ENCODE peak calls at places on chromosomes 5 and 9, in seven cellular contexts. P is dorsolateral prefrontal cortex, U is upper lobe of left lung, X is tibial artery, G is lung, S is Panc1, Z is HCT116. C is an unnamed sample.

GRCh38 chr5:4245076-4245475 is 649.4 kb downstream of the IRX1 start:
- DNase-seq in P (no peak), U (no peak), X (no peak), G (no peak), S (no peak), Z (no peak), C (no peak)

GRCh38 chr5:53087596-53087995 is 22.0 kb downstream of the MOCS2 start:
- DNase-seq in P (peak; percentile 69), U (no peak), X (no peak), G (no peak), S (no peak), Z (no peak), C (no peak)

GRCh38 chr5:51383494-51384081 is 340 bp downstream of the ISL1 start:
- DNase-seq in P (no peak), U (no peak), X (no peak), G (no peak), S (no peak), Z (no peak), C (no peak)

GRCh38 chr5:77987331-77987730 is 211.2 kb upstream of the TBCA start:
- DNase-seq in P (peak; percentile 67), U (no peak), X (no peak), G (no peak), S (no peak), Z (no peak), C (no peak)

GRCh38 chr5:78586251-78586650 is 62.3 kb downstream of the LHFPL2 start:
- DNase-seq in P (peak; percentile 86), U (peak; percentile 61), X (no peak), G (no peak), S (no peak), Z (no peak), C (peak; percentile 96)

GRCh38 chr5:169826618-169827017 is 153.7 kb downstream of the INSYN2B start:
- DNase-seq in P (no peak), U (no peak), X (no peak), G (no peak), S (no peak), Z (no peak), C (no peak)

GRCh38 chr5:169801781-169802180 is 164.7 kb downstream of the DOCK2 start:
- DNase-seq in P (no peak), U (no peak), X (no peak), G (no peak), S (no peak), Z (no peak), C (no peak)

GRCh38 chr9:16591092-16591491 is 279.4 kb downstream of the BNC2 start:
- DNase-seq in P (no peak), U (no peak), X (no peak), G (no peak), S (no peak), Z (no peak), C (no peak)

GRCh38 chr9:98607787-98608186 is 100.9 kb downstream of the GABBR2 start:
- DNase-seq in P (no peak), U (no peak), X (no peak), G (no peak), S (no peak), Z (no peak), C (peak; percentile 74)

DNA sequence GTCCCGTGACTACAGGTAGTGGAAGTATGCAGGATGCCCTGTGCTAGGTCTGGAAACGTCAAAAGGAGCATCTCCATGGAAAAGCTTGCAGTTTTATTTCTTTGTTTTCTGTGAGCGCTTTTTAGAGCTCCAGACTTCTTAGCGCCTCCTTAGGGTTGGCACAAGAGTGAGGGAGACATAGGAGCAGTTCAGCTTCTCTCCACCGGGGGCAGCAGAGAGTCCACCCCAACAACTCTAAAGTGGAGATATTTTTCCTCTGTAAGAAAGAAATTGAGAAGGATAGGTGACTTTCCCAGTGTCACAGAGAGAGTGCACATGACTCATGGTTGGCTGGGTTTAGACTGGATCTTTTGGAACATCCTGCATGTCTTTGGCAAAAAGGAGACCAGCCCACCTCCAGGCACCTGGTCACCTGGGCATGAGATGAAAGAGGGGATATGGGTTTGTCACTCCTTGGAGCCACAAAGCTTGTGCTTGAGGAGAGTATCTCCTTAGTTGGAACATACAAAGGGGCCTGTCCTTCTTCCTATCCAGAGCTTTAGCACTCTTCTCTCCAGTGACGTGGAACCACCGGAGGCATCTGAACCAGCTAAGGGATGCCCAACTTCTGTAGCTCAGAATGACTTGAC is 637.7 kb downstream of the SEMA5A start:
- DNase-seq in P (no peak), U (no peak), X (no peak), G (no peak), S (peak; percentile 35), Z (no peak), C (no peak)
- H3K27ac ChIP-seq in P (no peak overlapping the region), U (no peak overlapping the region), X (no peak overlapping the region), G (no peak overlapping the region), S (no peak overlapping the region), Z (no peak overlapping the region), C (peak overlapping the region; percentile 59)

DNA sequence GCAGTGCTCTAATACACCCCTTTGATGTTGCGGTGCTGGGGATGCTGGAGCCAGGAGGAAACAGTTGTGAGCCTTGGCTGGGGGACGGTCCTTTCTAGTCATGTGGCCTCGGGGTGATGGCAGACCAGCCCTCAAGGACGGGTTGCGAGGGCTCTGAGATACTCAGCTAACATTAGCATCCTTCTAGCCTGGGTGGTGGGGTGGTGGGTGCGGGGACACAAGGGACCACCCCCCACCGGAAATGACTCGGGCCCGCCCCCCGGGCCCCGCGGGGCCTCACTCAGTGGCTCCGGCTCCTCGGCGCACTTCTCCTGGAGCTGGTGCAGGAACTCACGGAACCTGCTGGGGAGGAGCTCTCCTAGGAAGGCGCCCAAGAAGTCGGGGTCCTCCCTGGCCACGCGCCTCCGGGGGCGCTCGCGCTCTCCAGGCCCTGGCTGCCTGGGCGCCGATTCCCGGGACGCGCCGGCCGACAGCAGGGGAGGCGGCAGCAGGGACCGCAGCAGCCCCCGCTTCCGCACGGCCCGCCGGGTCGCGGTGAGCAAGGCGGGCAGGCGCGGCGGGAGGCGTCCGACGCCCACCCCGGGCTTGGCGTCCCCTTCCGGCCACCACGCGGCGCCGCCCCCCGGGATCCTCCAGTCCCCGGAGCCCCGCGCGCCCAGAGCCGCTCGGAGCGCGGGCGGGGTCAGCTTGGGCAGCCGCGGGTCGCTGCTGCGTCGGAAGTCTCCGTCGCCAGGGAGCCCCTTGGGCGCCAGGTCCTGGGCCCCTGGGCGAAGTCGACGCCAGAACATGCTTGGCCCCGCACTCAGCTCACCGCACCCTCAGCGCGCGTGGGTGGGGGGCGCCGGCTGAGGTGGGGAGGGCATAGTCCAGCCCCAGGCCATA is 873 bp downstream of the C9orf50 start:
- DNase-seq in P (no peak), U (no peak), X (no peak), G (no peak), S (no peak), Z (no peak), C (no peak)
- TF ChIP-seq CTCF in P (no peak), U (peak; percentile 36), X (no peak), G (no peak), S (no peak), Z (no peak), C (peak; percentile 30)

GRCh38 chr9:122220673-122221222 is 8.0 kb downstream of the LHX6 start:
- DNase-seq in P (no peak), U (no peak), X (no peak), G (no peak), S (no peak), Z (no peak), C (no peak)

GRCh38 chr9:122218885-122219855 is 9.6 kb downstream of the LHX6 start:
- DNase-seq in P (no peak), U (no peak), X (no peak), G (no peak), S (no peak), Z (no peak), C (no peak)

GRCh38 chr9:122221223-122221811 is 7.4 kb downstream of the LHX6 start:
- DNase-seq in P (no peak), U (no peak), X (no peak), G (no peak), S (no peak), Z (no peak), C (no peak)

GRCh38 chr9:122218070-122218884 is 10.5 kb downstream of the LHX6 start:
- DNase-seq in P (no peak), U (no peak), X (no peak), G (no peak), S (no peak), Z (no peak), C (no peak)

DNA sequence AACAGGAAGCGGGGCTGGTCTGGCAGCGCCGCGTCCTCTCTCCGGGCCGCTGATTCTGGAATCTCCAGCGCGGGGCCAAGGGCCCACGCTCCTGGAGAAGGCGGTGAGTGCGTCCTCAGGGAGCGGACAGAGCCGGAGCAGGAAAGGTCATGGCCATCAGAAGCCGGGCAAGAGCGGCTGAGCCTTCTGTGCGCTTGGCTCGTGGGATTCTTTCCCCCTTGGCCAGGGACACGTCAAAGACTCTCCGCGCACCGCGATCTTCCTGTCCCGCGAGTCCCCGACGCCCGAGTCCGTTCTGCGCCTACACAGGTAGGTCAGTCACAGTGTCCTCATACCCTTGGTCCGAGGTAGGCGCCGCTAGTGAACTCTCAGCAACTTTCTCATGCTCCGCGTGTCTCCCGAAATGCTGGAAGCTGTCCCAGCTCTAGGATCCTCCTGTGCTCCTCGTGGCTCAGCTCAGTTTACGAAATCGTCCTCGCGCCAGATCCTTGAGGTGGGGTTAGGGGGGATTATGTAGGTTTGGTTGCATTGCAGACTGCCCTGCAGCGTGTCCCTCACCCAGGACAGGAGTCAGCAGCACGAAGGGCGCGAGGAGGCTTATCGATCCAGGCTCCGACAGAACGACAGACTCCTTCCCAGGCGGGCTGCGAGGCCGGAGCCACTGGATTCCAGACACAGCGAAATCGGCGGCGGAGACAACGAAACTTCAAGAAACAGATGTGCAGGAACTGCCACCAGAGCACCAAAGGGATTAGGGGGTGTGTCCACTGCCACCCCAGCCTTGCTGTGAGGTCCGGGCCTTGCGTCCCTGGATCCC is 8.7 kb downstream of the LHX6 start:
- DNase-seq in P (no peak), U (no peak), X (no peak), G (no peak), S (no peak), Z (no peak), C (no peak)
- H3K27me3 ChIP-seq in P (peaks cover 100% of the 10 kb centered on the region), U (peaks cover 23% of the 10 kb centered on the region), X (no peaks in the 10 kb centered on the region), G (no peaks in the 10 kb centered on the region), S (no peaks in the 10 kb centered on the region), Z (no peaks in the 10 kb centered on the region), C (peaks cover 99% of the 10 kb centered on the region)

GRCh38 chr5:158513490-158514301 is 586.0 kb downstream of the EBF1 start:
- DNase-seq in P (no peak), U (no peak), X (no peak), G (no peak), S (no peak), Z (no peak), C (no peak)

GRCh38 chr5:158514353-158514960 is 585.3 kb downstream of the EBF1 start:
- DNase-seq in P (no peak), U (no peak), X (no peak), G (no peak), S (no peak), Z (no peak), C (no peak)

GRCh38 chr5:158511454-158511853 is 588.3 kb downstream of the EBF1 start:
- DNase-seq in P (no peak), U (no peak), X (no peak), G (no peak), S (no peak), Z (no peak), C (no peak)

GRCh38 chr5:158516521-158516920 is 583.2 kb downstream of the EBF1 start:
- DNase-seq in P (no peak), U (no peak), X (no peak), G (no peak), S (no peak), Z (no peak), C (no peak)

DNA sequence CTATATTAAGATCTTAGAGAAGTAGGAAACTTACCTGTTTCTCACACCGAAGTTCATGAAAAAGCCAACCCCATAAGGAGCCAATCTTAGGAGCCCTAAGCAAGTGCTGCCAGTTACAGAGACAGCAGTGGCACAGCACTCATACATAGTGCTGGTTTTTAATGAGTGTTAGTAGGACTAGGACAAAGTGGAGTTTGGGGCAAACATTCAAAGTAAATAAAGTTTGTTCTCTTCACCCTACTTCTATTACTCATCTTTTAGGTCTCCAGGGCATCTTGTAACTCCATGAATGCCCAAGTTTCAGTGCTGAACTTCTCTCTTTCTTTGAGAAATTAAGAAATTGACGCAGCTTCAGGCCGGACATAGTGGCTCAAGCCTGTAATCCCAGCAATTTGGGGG is 584.8 kb downstream of the EBF1 start:
- DNase-seq in P (no peak), U (no peak), X (no peak), G (no peak), S (no peak), Z (no peak), C (no peak)
- H3K27ac ChIP-seq in P (no peak overlapping the region), U (no peak overlapping the region), X (no peak overlapping the region), G (no peak overlapping the region), S (no peak overlapping the region), Z (no peak overlapping the region), C (no peak overlapping the region)

C was measured in AG04450.